ENCODE peak calls at places on chromosomes 7 and 10, in nine cellular contexts. One of them, this sample, is unnamed.

GRCh38 chr10:73937333-73938020 is 26.5 kb downstream of the PLAU start:
- DNase-seq in A549: no peak
- DNase-seq in thoracic aorta: no peak
- DNase-seq in upper lobe of right lung: no peak
- DNase-seq in suprapubic skin: no peak
- DNase-seq in fibroblast of mammary gland: peak; percentile 54
- DNase-seq in H1: no peak
- DNase-seq in foreskin keratinocyte: no peak
- DNase-seq in lower leg skin: no peak
- DNase-seq in this sample: no peak

GRCh38 chr7:40655426-40655825 is 520.6 kb downstream of the SUGCT start:
- DNase-seq in suprapubic skin: no peak
- DNase-seq in fibroblast of mammary gland: no peak
- DNase-seq in A549: no peak
- DNase-seq in upper lobe of right lung: no peak
- DNase-seq in lower leg skin: no peak
- DNase-seq in thoracic aorta: no peak
- DNase-seq in H1: no peak
- DNase-seq in foreskin keratinocyte: no peak
- DNase-seq in this sample: no peak

GRCh38 chr10:123614888-123615287 is 51.3 kb upstream of the GPR26 start:
- DNase-seq in A549: peak; percentile 20
- DNase-seq in foreskin keratinocyte: peak; percentile 35
- DNase-seq in upper lobe of right lung: peak; percentile 70
- DNase-seq in thoracic aorta: no peak
- DNase-seq in H1: peak; percentile 66
- DNase-seq in fibroblast of mammary gland: peak; percentile 38
- DNase-seq in suprapubic skin: no peak
- DNase-seq in lower leg skin: peak; percentile 86
- DNase-seq in this sample: peak; percentile 4

GRCh38 chr10:107718868-107719267 is 554.4 kb upstream of the SORCS1 start:
- DNase-seq in lower leg skin: no peak
- DNase-seq in suprapubic skin: no peak
- DNase-seq in thoracic aorta: no peak
- DNase-seq in upper lobe of right lung: no peak
- DNase-seq in foreskin keratinocyte: no peak
- DNase-seq in fibroblast of mammary gland: no peak
- DNase-seq in A549: no peak
- DNase-seq in H1: no peak
- DNase-seq in this sample: no peak

GRCh38 chr7:102978280-102978679 is 65.5 kb downstream of the LRRC17 start:
- DNase-seq in fibroblast of mammary gland: peak; percentile 85
- DNase-seq in A549: peak; percentile 79
- DNase-seq in suprapubic skin: no peak
- DNase-seq in lower leg skin: no peak
- DNase-seq in foreskin keratinocyte: peak; percentile 60
- DNase-seq in upper lobe of right lung: no peak
- DNase-seq in H1: no peak
- DNase-seq in thoracic aorta: peak; percentile 60
- DNase-seq in this sample: no peak

GRCh38 chr10:15558136-15558535 is 161.6 kb downstream of the ITGA8 start:
- DNase-seq in upper lobe of right lung: no peak
- DNase-seq in A549: no peak
- DNase-seq in foreskin keratinocyte: no peak
- DNase-seq in thoracic aorta: no peak
- DNase-seq in H1: no peak
- DNase-seq in suprapubic skin: no peak
- DNase-seq in fibroblast of mammary gland: peak; percentile 80
- DNase-seq in lower leg skin: no peak
- DNase-seq in this sample: no peak

GRCh38 chr10:97138174-97138573 is 47.6 kb downstream of the SLIT1 start:
- DNase-seq in suprapubic skin: no peak
- DNase-seq in fibroblast of mammary gland: no peak
- DNase-seq in H1: no peak
- DNase-seq in upper lobe of right lung: no peak
- DNase-seq in lower leg skin: no peak
- DNase-seq in thoracic aorta: no peak
- DNase-seq in A549: peak; percentile 35
- DNase-seq in foreskin keratinocyte: no peak
- DNase-seq in this sample: no peak

GRCh38 chr7:13878154-13878553 is 111.3 kb downstream of the ETV1 start:
- DNase-seq in fibroblast of mammary gland: no peak
- DNase-seq in thoracic aorta: no peak
- DNase-seq in upper lobe of right lung: no peak
- DNase-seq in suprapubic skin: no peak
- DNase-seq in A549: no peak
- DNase-seq in foreskin keratinocyte: no peak
- DNase-seq in lower leg skin: no peak
- DNase-seq in H1: no peak
- DNase-seq in this sample: no peak

GRCh38 chr10:104322416-104322782 is 15.9 kb downstream of the ITPRIP start:
- DNase-seq in thoracic aorta: no peak
- DNase-seq in upper lobe of right lung: no peak
- DNase-seq in A549: no peak
- DNase-seq in lower leg skin: peak; percentile 92
- DNase-seq in H1: no peak
- DNase-seq in foreskin keratinocyte: peak; percentile 89
- DNase-seq in fibroblast of mammary gland: no peak
- DNase-seq in suprapubic skin: peak; percentile 81
- DNase-seq in this sample: no peak

GRCh38 chr10:22228943-22229755 is 11.3 kb upstream of the EBLN1 start:
- DNase-seq in fibroblast of mammary gland: peak; percentile 90
- DNase-seq in foreskin keratinocyte: peak; percentile 90
- DNase-seq in suprapubic skin: peak; percentile 89
- DNase-seq in A549: peak; percentile 94
- DNase-seq in upper lobe of right lung: peak; percentile 91
- DNase-seq in H1: peak; percentile 73
- DNase-seq in lower leg skin: peak; percentile 97
- DNase-seq in thoracic aorta: peak; percentile 41
- DNase-seq in this sample: peak; percentile 49

GRCh38 chr7:45593121-45593541 is 19.0 kb downstream of the ADCY1 start:
- DNase-seq in suprapubic skin: no peak
- DNase-seq in fibroblast of mammary gland: no peak
- DNase-seq in H1: no peak
- DNase-seq in thoracic aorta: no peak
- DNase-seq in upper lobe of right lung: no peak
- DNase-seq in A549: no peak
- DNase-seq in lower leg skin: peak; percentile 72
- DNase-seq in foreskin keratinocyte: no peak
- DNase-seq in this sample: no peak

GRCh38 chr7:50803359-50804337 is 21.0 kb upstream of the GRB10 start:
- DNase-seq in A549: peak; percentile 63
- DNase-seq in foreskin keratinocyte: peak; percentile 63
- DNase-seq in fibroblast of mammary gland: peak; percentile 34
- DNase-seq in suprapubic skin: no peak
- DNase-seq in upper lobe of right lung: no peak
- DNase-seq in lower leg skin: no peak
- DNase-seq in thoracic aorta: no peak
- DNase-seq in H1: no peak
- DNase-seq in this sample: no peak

DNA sequence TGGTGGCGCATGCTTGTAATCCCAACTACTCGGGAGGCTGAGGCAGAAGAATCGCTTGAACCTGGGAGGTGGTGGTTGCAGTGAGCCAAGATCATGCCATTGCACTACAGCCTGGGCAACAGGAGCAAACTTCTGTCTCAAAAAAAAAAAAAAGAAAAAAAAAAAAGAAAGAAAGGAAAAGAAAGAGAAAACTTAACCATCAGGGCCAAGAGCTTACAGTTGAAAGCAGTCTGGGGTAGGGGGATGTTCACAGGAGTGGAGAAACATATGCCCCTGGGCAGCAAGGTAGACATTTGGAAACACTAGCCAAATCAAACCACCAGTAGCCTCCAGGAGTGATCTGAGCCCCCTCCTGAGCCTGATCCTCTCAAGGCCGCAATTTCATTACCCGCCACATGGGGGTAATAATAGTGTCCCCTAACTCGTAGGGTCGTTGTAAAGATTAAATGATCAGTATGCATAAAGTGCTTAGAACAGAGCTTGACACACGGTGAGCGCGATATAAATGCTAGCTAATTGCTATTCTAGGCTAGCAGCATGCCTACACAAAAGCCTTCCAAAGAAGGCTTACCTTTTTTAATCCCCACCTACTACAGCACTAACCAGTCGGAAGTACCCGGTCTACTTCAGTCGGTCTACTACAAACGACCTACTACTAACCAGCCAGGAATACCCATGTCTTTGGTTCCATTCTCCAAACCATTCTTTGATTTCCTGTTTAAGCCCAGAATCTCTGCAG is 274.3 kb upstream of the NEBL start:
- DNase-seq in H1: no peak
- DNase-seq in foreskin keratinocyte: no peak
- DNase-seq in A549: no peak
- DNase-seq in suprapubic skin: no peak
- DNase-seq in thoracic aorta: no peak
- DNase-seq in fibroblast of mammary gland: peak; percentile 37
- DNase-seq in upper lobe of right lung: no peak
- DNase-seq in lower leg skin: no peak
- DNase-seq in this sample: no peak
- TF ChIP-seq CTCF in H1: peak; percentile 66
- TF ChIP-seq CTCF in foreskin keratinocyte: peak; percentile 41
- TF ChIP-seq CTCF in A549: no peak
- TF ChIP-seq CTCF in suprapubic skin: no peak
- TF ChIP-seq CTCF in thoracic aorta: no peak
- TF ChIP-seq CTCF in fibroblast of mammary gland: peak; percentile 48
- TF ChIP-seq CTCF in upper lobe of right lung: peak; percentile 17
- TF ChIP-seq CTCF in lower leg skin: no peak
- TF ChIP-seq CTCF in this sample: peak; percentile 30

DNA sequence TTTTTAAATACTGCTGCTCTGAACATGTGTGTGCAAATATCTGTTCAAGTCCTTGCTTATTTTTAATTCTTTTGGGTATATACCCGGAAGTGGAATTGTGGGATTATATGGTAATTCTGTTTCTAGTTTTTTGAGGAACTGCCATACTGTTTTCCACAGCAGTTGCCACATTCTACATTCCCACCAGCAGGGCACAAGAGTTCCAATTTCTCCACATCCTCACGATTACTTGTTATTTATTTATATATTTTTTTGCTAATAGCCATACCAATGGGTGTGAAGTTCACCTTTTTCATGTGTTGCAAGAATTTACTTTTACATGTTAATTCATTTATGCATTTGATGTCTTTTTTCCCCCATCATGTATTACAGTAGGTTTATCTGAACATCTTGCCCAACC is 79.6 kb upstream of the CXCL12 start:
- DNase-seq in fibroblast of mammary gland: no peak
- DNase-seq in upper lobe of right lung: no peak
- DNase-seq in foreskin keratinocyte: no peak
- DNase-seq in thoracic aorta: no peak
- DNase-seq in H1: no peak
- DNase-seq in lower leg skin: no peak
- DNase-seq in A549: no peak
- DNase-seq in suprapubic skin: no peak
- DNase-seq in this sample: no peak
- TF ChIP-seq CTCF in fibroblast of mammary gland: peak; percentile 14
- TF ChIP-seq CTCF in upper lobe of right lung: no peak
- TF ChIP-seq CTCF in foreskin keratinocyte: no peak
- TF ChIP-seq CTCF in thoracic aorta: no peak
- TF ChIP-seq CTCF in H1: no peak
- TF ChIP-seq CTCF in lower leg skin: no peak
- TF ChIP-seq CTCF in A549: no peak
- TF ChIP-seq CTCF in suprapubic skin: no peak
- TF ChIP-seq CTCF in this sample: no peak

DNA sequence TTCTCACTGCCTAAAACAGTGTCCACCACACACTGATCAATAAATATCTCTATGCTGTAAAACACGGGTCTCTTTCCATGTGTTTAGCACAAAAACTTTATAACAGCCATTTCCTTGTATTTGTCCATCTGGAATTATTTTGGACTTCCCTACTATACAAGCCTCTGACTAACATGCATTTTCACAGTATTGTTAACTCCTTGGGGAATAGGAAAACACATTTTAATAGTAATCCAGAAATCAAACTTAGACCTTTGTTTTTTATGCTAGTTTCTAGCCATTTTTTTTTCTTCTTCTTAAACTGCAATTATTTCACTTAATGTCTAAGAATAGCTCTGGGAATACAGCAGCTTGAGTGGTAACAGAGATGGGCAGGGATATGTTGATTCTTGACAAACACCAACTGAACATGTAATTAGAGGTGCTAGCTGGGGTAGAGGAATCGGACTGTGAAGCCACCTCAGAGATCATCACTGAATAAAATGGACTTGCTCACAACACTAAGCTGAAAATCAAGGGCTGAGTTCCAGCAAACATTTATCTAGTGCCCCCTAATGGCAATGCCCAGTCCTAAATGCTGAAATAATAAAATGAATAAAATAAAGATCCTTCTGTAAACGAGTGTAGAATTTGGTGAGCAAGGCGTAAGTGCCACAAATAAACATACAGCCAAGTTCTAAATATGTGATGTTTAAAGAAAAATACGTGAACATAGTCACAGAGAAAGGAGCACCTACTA is 593.1 kb downstream of the SORCS1 start:
- DNase-seq in upper lobe of right lung: no peak
- DNase-seq in fibroblast of mammary gland: peak; percentile 73
- DNase-seq in thoracic aorta: no peak
- DNase-seq in foreskin keratinocyte: peak; percentile 71
- DNase-seq in suprapubic skin: no peak
- DNase-seq in H1: no peak
- DNase-seq in A549: peak; percentile 20
- DNase-seq in lower leg skin: no peak
- DNase-seq in this sample: no peak
- TF ChIP-seq CTCF in upper lobe of right lung: peak; percentile 31
- TF ChIP-seq CTCF in fibroblast of mammary gland: peak; percentile 62
- TF ChIP-seq CTCF in thoracic aorta: no peak
- TF ChIP-seq CTCF in foreskin keratinocyte: peak; percentile 96
- TF ChIP-seq CTCF in suprapubic skin: no peak
- TF ChIP-seq CTCF in H1: peak; percentile 57
- TF ChIP-seq CTCF in A549: peak; percentile 16
- TF ChIP-seq CTCF in lower leg skin: no peak
- TF ChIP-seq CTCF in this sample: peak; percentile 48

DNA sequence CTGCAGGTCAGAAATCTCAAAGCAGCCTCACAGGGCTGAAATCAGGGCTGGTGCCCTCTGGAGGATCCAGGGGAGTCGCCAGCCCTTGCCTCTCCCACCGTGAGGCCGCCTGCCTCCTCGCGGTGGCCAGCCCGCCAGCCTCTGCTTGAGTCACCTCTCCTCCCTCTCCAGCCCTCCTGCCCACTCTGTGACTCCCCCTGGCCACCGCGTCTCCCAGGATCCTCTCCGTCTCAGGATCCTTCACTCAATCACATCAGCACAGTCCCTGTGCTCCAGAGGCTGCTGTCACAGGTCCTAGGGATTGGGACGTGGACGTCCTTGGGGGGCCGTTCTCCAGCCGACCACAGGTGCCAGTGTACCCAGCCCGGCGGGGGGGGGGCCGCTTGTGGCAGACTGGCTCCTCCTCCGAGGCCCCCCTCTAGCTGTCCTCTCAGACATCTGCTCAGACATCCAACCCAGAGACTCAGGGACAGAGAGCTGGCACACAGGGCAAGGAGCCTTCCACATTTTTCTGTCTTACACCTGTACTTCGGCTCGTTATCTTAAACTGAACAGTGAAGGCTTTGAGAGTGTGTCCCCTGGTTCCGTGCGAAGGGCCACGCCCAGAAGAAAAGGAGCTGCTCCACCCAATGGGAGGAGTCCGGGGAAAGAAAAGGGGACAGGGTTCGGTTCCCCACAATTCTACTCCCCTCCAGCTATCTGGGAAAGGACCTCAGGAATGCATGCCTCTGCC is 9.4 kb upstream of the PPP2R2D start:
- DNase-seq in H1: peak; percentile 15
- DNase-seq in fibroblast of mammary gland: no peak
- DNase-seq in suprapubic skin: no peak
- DNase-seq in foreskin keratinocyte: no peak
- DNase-seq in thoracic aorta: no peak
- DNase-seq in lower leg skin: no peak
- DNase-seq in A549: peak; percentile 46
- DNase-seq in upper lobe of right lung: no peak
- DNase-seq in this sample: no peak
- TF ChIP-seq CTCF in H1: peak; percentile 36
- TF ChIP-seq CTCF in fibroblast of mammary gland: no peak
- TF ChIP-seq CTCF in suprapubic skin: no peak
- TF ChIP-seq CTCF in foreskin keratinocyte: peak; percentile 50
- TF ChIP-seq CTCF in thoracic aorta: no peak
- TF ChIP-seq CTCF in lower leg skin: no peak
- TF ChIP-seq CTCF in A549: peak; percentile 18
- TF ChIP-seq CTCF in upper lobe of right lung: no peak
- TF ChIP-seq CTCF in this sample: peak; percentile 41

This sample was measured in kidney epithelial cell.